ENCODE peak calls at places on chromosomes 6 and 20, in five cellular contexts. I, C, K, A and G are unnamed samples.

GRCh38 chr6:117906905-117907599 is at the start of gene SLC35F1:
- DNase-seq in I (peak), A (peak), C (peak), K (no peak), G (no peak)

GRCh38 chr6:1910621-1911407 is 301.1 kb downstream of the FOXC1 start:
- DNase-seq in C (no peak), A (no peak), I (no peak), K (no peak), G (no peak)

GRCh38 chr6:130282234-130282995 is 59.7 kb upstream of the SAMD3 start:
- DNase-seq in I (peak), C (peak), K (no peak), A (peak), G (peak)

GRCh38 chr6:104623052-104623690 is 236.5 kb downstream of the HACE1 start:
- DNase-seq in A (no peak), I (no peak), C (no peak), K (no peak), G (no peak)

GRCh38 chr6:117404548-117404947 is 21.2 kb downstream of the ROS1 start:
- DNase-seq in A (no peak), I (no peak), C (no peak), K (no peak), G (no peak)

GRCh38 chr6:31897612-31898199 is at the start of gene EHMT2:
- DNase-seq in A (peak), I (peak), K (no peak), C (peak), G (peak)

GRCh38 chr20:39605361-39605760 is 643.2 kb downstream of the DHX35 start:
- DNase-seq in A (no peak), I (no peak), K (no peak), C (no peak), G (no peak)

GRCh38 chr20:63664861-63665594 is 6.9 kb downstream of the RTEL1 start:
- DNase-seq in A (peak), C (no peak), K (no peak), I (no peak), G (no peak)

GRCh38 chr6:32177182-32177787 is 920 bp upstream of the RNF5 start:
- DNase-seq in K (no peak), C (no peak), A (peak), I (peak), G (no peak)

GRCh38 chr6:134148566-134148965 is 96.1 kb upstream of the SLC2A12 start:
- DNase-seq in K (no peak), A (no peak), C (no peak), I (no peak), G (no peak)

DNA sequence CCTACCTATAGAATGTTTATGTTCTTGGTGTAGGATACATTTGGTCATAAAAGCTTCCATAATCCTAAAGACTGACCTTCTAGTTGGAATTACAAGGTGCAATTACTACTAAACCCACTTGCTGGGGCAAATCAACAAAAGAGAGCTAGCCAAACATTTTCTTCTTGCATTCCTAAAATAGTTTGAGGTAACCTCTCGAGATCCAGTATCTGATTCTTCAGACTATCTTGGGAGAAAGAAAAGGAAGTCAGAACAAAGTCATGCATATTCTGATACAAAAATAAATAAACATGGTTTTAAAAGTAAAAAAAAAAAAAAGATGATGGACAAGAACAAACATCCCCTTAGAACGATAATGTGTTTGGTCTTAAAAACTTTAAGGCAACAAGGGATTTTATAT is 294.2 kb upstream of the RSPO3 start:
- DNase-seq in A (no peak), I (no peak), K (no peak), C (no peak), G (no peak)
- TF ChIP-seq ZBTB33 in A (no peak), I (no peak), K (no peak), C (no peak), G (no peak)

GRCh38 chr20:36460648-36461599 is 80.4 kb upstream of the MYL9 start:
- DNase-seq in I (peak), C (peak), K (peak), A (peak), G (peak)

GRCh38 chr20:36462440-36463211 is 78.7 kb upstream of the MYL9 start:
- DNase-seq in I (peak), C (no peak), K (no peak), A (peak), G (no peak)

GRCh38 chr20:36465109-36466080 is 75.9 kb upstream of the MYL9 start:
- DNase-seq in C (peak), K (no peak), I (peak), A (no peak), G (peak)

GRCh38 chr20:36463212-36464061 is 77.9 kb upstream of the MYL9 start:
- DNase-seq in I (no peak), K (no peak), C (no peak), A (no peak), G (no peak)

DNA sequence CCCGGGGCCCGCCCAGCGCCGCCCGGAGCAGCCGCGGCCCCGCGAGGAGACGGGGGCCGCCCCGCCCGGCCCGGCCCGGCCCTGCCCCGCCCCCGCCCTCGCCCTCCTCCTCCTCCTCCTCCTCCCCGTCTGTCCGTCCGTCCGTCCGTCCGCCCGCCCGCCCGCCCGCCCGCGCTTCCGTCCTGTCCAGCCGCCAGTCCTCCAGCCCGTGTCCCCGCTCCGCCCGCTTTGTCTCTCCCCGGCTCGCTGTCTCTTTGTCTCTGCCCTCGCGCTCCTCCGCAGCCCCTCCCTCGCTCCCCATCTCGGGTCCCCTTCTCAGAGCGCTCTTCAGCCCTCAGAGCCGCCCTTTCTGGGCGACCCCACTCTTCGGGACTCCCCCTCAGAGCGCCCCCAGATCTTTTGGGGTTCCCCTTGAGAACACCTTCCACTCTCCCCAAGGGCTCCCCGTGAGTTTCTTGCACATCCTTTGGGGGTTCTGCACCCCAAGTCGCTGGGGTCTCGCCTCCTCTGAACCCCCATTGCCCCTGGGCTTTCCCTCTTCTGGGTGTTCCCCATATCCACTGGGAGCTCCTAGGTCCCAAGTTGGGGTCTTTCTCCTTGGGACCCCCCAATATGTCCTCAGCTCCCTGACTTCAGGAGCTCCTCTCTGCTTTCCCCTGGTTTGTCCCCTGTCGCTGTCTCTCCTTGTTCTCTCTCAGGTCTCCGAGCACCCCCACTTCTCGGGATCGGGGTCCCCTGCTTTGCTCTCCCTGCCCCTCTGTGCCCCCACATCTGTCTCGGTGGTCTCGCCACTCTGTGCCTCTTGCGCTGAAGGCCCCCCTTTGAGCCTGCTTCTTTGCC is 79.5 kb upstream of the MYL9 start:
- DNase-seq in A (peak), C (no peak), K (no peak), I (peak), G (no peak)
- TF ChIP-seq ZBTB33 in A (no peak), C (no peak), K (no peak), I (no peak), G (no peak)

GRCh38 chr6:151095538-151096254 is 144.1 kb upstream of the AKAP12 start:
- DNase-seq in A (no peak), C (peak), K (no peak), I (no peak), G (no peak)
- TF ChIP-seq ZBTB33 in A (no peak), C (no peak), K (no peak), I (no peak), G (no peak)

DNA sequence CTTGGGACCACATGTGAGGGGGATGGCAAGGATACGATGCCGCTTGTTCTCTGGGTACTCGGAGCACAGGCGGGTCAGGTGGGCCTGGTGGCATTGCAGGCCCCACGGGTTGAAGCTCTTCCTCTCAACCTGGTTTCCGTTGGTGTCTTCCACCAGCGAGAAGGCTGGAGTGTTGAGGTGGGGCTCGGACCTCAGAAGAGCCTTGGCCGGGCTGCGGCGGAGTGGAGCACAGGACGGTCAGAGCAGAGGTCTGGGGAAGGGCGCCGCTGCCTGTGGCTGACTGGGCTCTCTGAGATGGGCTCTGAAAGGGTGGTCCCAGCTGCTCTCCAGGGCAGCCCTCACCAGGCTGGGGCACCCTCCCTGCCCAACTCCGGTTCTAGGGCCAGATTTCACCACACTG is 15.2 kb upstream of the UQCC2 start:
- DNase-seq in I (no peak), K (no peak), A (no peak), C (no peak), G (no peak)
- TF ChIP-seq ZBTB33 in I (no peak), K (no peak), A (no peak), C (no peak), G (no peak)

DNA sequence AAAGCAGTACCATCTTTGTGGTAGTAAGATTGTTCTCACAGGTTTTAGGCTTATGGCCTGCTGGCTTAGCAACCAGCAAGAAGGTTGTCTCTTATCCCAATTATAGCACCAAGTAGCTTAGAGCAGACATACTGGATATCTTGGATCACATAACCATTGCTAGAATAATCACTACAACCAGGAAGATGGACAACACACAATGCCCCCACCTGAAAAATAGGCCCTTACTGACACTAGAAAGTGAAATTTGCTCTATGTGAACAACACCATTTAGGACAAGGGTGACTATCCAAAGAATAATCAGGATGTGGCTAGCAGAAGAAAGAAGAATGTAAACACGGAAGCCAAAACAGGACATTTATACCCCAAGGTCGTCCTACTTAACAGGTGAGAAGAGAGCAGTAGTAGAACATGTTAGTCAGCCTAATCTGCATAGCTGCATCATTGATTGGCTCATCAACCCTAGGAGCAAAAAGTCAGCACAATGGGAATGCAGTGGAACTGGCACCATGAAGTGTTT is 172.7 kb upstream of the MARCKS start:
- DNase-seq in C (peak), A (no peak), I (no peak), K (no peak), G (no peak)
- TF ChIP-seq ZBTB33 in C (no peak), A (no peak), I (no peak), K (no peak), G (no peak)

GRCh38 chr6:85096976-85097375 is 332.6 kb upstream of the TBX18 start:
- DNase-seq in C (no peak), I (no peak), K (no peak), A (no peak), G (no peak)
- TF ChIP-seq ZBTB33 in C (no peak), I (no peak), K (no peak), A (no peak), G (no peak)

GRCh38 chr6:49847014-49847413 is 19.3 kb downstream of the CRISP1 start:
- DNase-seq in A (no peak), I (no peak), C (no peak), K (no peak), G (no peak)
- TF ChIP-seq ZBTB33 in A (no peak), I (no peak), C (no peak), K (no peak), G (no peak)

DNA sequence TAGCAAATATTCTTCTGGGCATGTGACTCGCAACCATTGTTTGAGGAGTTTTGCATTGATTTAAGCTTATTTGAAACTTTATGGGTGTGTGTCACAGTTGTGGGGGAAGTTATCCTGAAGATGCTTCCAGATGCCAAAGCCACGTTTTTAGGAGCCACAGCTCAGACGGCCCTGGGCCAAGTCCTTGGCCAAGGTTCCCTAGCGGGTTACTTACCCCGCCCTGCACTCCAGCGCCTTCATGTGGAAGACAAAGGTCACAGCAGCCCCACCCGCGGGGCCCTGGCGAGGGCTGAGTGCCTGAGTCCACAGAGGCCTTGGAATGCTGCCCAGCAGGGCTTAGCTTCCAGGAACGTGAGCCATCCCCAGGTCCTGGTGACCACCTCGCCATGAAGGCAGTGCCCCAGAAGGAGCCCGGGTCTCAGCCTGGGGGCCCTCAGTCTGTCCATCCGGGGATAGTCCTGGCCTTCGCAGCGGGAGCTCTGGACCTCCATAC is 308.3 kb downstream of the CDH4 start:
- DNase-seq in A (no peak), I (peak), C (no peak), K (no peak), G (no peak)
- TF ChIP-seq ZBTB33 in A (no peak), I (no peak), C (no peak), K (no peak), G (no peak)

GRCh38 chr6:45837541-45838200 is 178.0 kb downstream of the CLIC5 start:
- DNase-seq in C (no peak), I (no peak), A (no peak), K (no peak), G (no peak)

GRCh38 chr6:45836984-45837383 is 178.7 kb downstream of the CLIC5 start:
- DNase-seq in C (no peak), A (no peak), K (no peak), I (no peak), G (no peak)

GRCh38 chr6:45838996-45839395 is 176.7 kb downstream of the CLIC5 start:
- DNase-seq in K (no peak), I (no peak), C (no peak), A (no peak), G (no peak)

GRCh38 chr6:45836438-45836824 is 179.2 kb downstream of the CLIC5 start:
- DNase-seq in A (no peak), C (no peak), I (no peak), K (no peak), G (no peak)

DNA sequence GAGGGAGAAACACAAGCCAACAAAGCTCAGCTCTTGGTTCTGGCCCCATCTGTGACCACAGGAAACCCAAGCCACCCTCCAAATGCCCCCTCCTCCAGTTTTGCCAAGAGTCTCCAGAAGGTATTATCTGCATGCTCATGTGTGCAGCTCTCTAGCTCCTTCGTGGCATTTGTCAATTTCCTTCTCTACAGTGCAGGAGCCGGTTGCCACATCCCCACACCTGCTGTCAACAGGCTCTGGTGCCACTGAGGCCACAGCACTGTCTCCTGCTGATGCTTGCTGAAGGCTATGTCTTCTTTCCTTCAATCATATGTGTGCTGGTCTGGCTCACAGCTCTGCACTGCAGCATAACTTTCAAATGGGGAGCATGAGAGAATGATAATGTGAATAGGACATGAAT is 177.2 kb downstream of the CLIC5 start:
- DNase-seq in C (no peak), A (no peak), K (no peak), I (no peak), G (no peak)
- TF ChIP-seq ZBTB33 in C (no peak), A (no peak), K (no peak), I (no peak), G (no peak)